ENCODE peak calls at places on chromosomes 11 and 22, in six cellular contexts. Q, Y, B, C, V and F are unnamed samples.

GRCh38 chr11:65616575-65617001 is 1.0 kb downstream of the PCNX3 start:
- DNase-seq in Q (no peak), Y (no peak), B (no peak), C (no peak), V (no peak), F (no peak)

GRCh38 chr11:45104790-45105084 is 41.7 kb upstream of the PRDM11 start:
- DNase-seq in Q (no peak), Y (no peak), B (no peak), C (no peak), V (no peak), F (no peak)

GRCh38 chr11:579830-580601 is 3.7 kb downstream of the PHRF1 start:
- DNase-seq in Q (no peak), Y (no peak), B (no peak), C (no peak), V (no peak), F (no peak)

GRCh38 chr11:60880635-60881282 is 13.4 kb downstream of the ZP1 start:
- DNase-seq in Q (no peak), Y (no peak), B (no peak), C (no peak), V (no peak), F (no peak)

GRCh38 chr11:28966951-28967350 is 858.8 kb downstream of the METTL15 start:
- DNase-seq in Q (no peak), Y (no peak), B (no peak), C (no peak), V (no peak), F (no peak)

GRCh38 chr11:45457649-45458048 is 171.5 kb upstream of the SYT13 start:
- DNase-seq in Q (peak; percentile 99), Y (peak; percentile 30), B (no peak), C (no peak), V (no peak), F (no peak)

GRCh38 chr11:134412508-134413333 is 679 bp upstream of the B3GAT1 start:
- DNase-seq in Q (peak; percentile 20), Y (no peak), B (no peak), C (peak; percentile 89), V (no peak), F (no peak)

GRCh38 chr11:82790723-82791487 is 57.2 kb upstream of the FAM181B start:
- DNase-seq in Q (peak; percentile 10), Y (no peak), B (no peak), C (peak; percentile 65), V (no peak), F (no peak)

GRCh38 chr11:70205766-70206165 is 2.7 kb downstream of the FADD start:
- DNase-seq in Q (no peak), Y (no peak), B (no peak), C (no peak), V (no peak), F (no peak)

GRCh38 chr11:117143390-117143789 is 697 bp upstream of the PAFAH1B2 start:
- DNase-seq in Q (peak; percentile 70), Y (peak; percentile 52), B (peak; percentile 13), C (peak; percentile 59), V (peak; percentile 82), F (no peak)

GRCh38 chr11:64373598-64373974 is 14.6 kb downstream of the RPS6KA4 start:
- DNase-seq in Q (no peak), Y (no peak), B (no peak), C (no peak), V (no peak), F (no peak)

GRCh38 chr11:46105134-46105628 is 16.1 kb downstream of the PHF21A start:
- DNase-seq in Q (no peak), Y (no peak), B (no peak), C (peak; percentile 32), V (no peak), F (no peak)

GRCh38 chr11:58905716-58906547 is 33.4 kb upstream of the GLYATL1 start:
- DNase-seq in Q (peak; percentile 89), Y (peak; percentile 43), B (no peak), C (peak; percentile 89), V (no peak), F (no peak)

GRCh38 chr11:113121746-113122145 is 160.5 kb downstream of the NCAM1 start:
- DNase-seq in Q (no peak), Y (no peak), B (no peak), C (no peak), V (no peak), F (no peak)

GRCh38 chr11:113118104-113118503 is 156.9 kb downstream of the NCAM1 start:
- DNase-seq in Q (no peak), Y (no peak), B (no peak), C (no peak), V (no peak), F (no peak)

GRCh38 chr11:113113801-113114451 is 152.7 kb downstream of the NCAM1 start:
- DNase-seq in Q (no peak), Y (no peak), B (no peak), C (no peak), V (no peak), F (no peak)

GRCh38 chr11:113114452-113115027 is 153.3 kb downstream of the NCAM1 start:
- DNase-seq in Q (peak; percentile 70), Y (peak; percentile 42), B (no peak), C (peak; percentile 49), V (peak; percentile 71), F (no peak)

GRCh38 chr11:113119074-113119473 is 157.9 kb downstream of the NCAM1 start:
- DNase-seq in Q (peak; percentile 26), Y (no peak), B (no peak), C (no peak), V (no peak), F (no peak)
- H3K27ac ChIP-seq in Q (no peak overlapping the region), Y (no peak overlapping the region), B (no peak overlapping the region), C (peak overlapping the region; percentile 11), V (no peak overlapping the region), F (no peak overlapping the region)

DNA sequence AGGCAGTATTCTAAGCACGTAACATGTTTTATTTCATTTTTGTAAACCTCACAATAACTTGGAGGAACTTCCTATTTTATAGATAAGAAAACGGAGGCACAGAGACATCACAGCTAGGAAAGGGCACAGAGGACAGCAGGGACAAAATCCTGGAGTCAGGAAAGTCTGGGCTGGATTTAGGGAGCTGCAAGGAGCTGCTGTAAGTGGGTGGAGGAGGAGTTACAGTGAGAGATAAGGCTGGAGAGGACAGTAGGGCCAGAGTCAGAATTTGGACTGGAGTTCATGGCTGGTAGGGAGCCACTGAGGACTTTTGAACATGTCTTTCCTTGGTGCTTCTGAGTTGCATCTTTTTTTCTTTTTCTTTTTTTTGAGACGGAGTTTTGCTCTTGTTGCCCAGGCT is 32.2 kb upstream of the PTPRJ start:
- DNase-seq in Q (peak; percentile 62), Y (no peak), B (no peak), C (no peak), V (no peak), F (no peak)
- H3K27ac ChIP-seq in Q (no peak overlapping the region), Y (peak overlapping the region; percentile 83), B (no peak overlapping the region), C (no peak overlapping the region), V (no peak overlapping the region), F (no peak overlapping the region)

DNA sequence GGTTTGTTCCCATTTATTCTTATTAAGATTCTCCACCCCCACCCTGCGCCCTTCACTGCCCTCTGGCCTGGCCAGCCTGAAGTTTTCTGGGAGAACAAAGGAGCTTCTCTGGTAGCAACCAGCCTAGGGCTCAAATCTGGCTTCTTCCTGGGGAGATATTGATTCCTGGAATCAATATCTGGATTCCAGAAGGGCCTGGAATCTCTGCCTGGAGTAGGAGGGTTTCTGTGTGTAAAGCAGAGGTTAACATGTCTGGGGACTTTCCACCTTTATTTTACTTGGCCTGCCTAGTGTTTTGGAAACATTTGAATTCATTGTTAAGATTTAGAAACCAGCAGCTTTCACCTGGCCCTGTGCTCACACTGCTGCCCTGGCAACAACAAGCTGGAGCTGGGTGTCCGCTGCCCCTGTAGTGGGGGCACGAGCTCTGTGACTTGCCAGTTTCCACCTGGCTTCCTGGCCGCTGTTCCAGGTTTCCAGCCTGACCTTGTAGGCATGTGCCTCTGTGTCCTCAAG is 5.5 kb downstream of the C11orf91 start:
- DNase-seq in Q (no peak), Y (no peak), B (no peak), C (no peak), V (no peak), F (no peak)
- H3K27ac ChIP-seq in Q (no peak overlapping the region), Y (peak overlapping the region; percentile 30), B (no peak overlapping the region), C (peak overlapping the region; percentile 60), V (peak overlapping the region; percentile 52), F (peak overlapping the region; percentile 100)

GRCh38 chr22:49580024-49580423 is 247.6 kb downstream of the BRD1 start:
- DNase-seq in Q (no peak), Y (no peak), B (no peak), C (no peak), V (no peak), F (no peak)

GRCh38 chr22:49583341-49583740 is 244.3 kb downstream of the BRD1 start:
- DNase-seq in Q (no peak), Y (no peak), B (no peak), C (peak; percentile 17), V (no peak), F (no peak)

GRCh38 chr22:49583886-49584505 is 243.7 kb downstream of the BRD1 start:
- DNase-seq in Q (no peak), Y (no peak), B (no peak), C (peak; percentile 15), V (no peak), F (peak; percentile 35)

GRCh38 chr22:49582671-49583070 is 245.0 kb downstream of the BRD1 start:
- DNase-seq in Q (no peak), Y (no peak), B (no peak), C (peak; percentile 12), V (no peak), F (no peak)

GRCh38 chr22:49582171-49582570 is 245.5 kb downstream of the BRD1 start:
- DNase-seq in Q (no peak), Y (no peak), B (no peak), C (peak; percentile 46), V (no peak), F (no peak)
- H3K27ac ChIP-seq in Q (no peak overlapping the region), Y (no peak overlapping the region), B (no peak overlapping the region), C (no peak overlapping the region), V (no peak overlapping the region), F (no peak overlapping the region)